ENCODE peak calls at places on chromosome 3, in ten cellular contexts. V, J, Q, X, L, R, Y, H, F and S are unnamed samples.
A peak's percentile ranks its signal among the peaks of the same experiment; 100 is the strongest.

GRCh38 chr3:69121513-69121912 is 882 bp downstream of the LMOD3 start:
- DNase-seq in V (no peak), J (no peak), Q (no peak), X (no peak), L (no peak), R (no peak), Y (no peak), H (no peak), F (no peak), S (no peak)

GRCh38 chr3:111539351-111540331 is 2.4 kb upstream of the CD96 start:
- DNase-seq in V (peak; percentile 61), J (peak; percentile 85), Q (peak; percentile 89), X (peak; percentile 49), L (peak; percentile 73), R (peak; percentile 64), Y (peak; percentile 66), H (no peak), F (no peak), S (peak; percentile 48)

GRCh38 chr3:156892701-156893100 is 66.5 kb downstream of the LEKR1 start:
- DNase-seq in V (no peak), J (no peak), Q (peak; percentile 97), X (no peak), L (no peak), R (no peak), Y (no peak), H (no peak), F (peak; percentile 80), S (no peak)

GRCh38 chr3:134644731-134645514 is 5.9 kb downstream of the KY start:
- DNase-seq in V (no peak), J (peak; percentile 42), Q (no peak), X (no peak), L (peak; percentile 38), R (no peak), Y (no peak), H (no peak), F (no peak), S (no peak)

GRCh38 chr3:54045416-54045815 is 76.9 kb upstream of the CACNA2D3 start:
- DNase-seq in V (no peak), J (no peak), Q (no peak), X (no peak), L (no peak), R (no peak), Y (no peak), H (no peak), F (no peak), S (no peak)

GRCh38 chr3:168620854-168621253 is 525.1 kb upstream of the GOLIM4 start:
- DNase-seq in V (peak; percentile 40), J (no peak), Q (peak; percentile 58), X (peak; percentile 38), L (peak; percentile 71), R (no peak), Y (no peak), H (no peak), F (no peak), S (peak; percentile 48)

GRCh38 chr3:161409069-161409468 is 37.8 kb upstream of the SPTSSB start:
- DNase-seq in V (peak; percentile 62), J (no peak), Q (peak; percentile 94), X (peak; percentile 36), L (no peak), R (peak; percentile 51), Y (no peak), H (no peak), F (no peak), S (no peak)

GRCh38 chr3:9102240-9102841 is 139.1 kb upstream of the RAD18 start:
- DNase-seq in V (no peak), J (no peak), Q (no peak), X (no peak), L (peak; percentile 88), R (no peak), Y (no peak), H (no peak), F (no peak), S (no peak)

GRCh38 chr3:38602576-38603250 is 46.8 kb downstream of the SCN5A start:
- DNase-seq in V (no peak), J (no peak), Q (no peak), X (no peak), L (no peak), R (no peak), Y (no peak), H (no peak), F (no peak), S (no peak)

GRCh38 chr3:173025941-173026340 is 115.1 kb downstream of the SPATA16 start:
- DNase-seq in V (no peak), J (no peak), Q (no peak), X (no peak), L (no peak), R (no peak), Y (no peak), H (no peak), F (no peak), S (no peak)

GRCh38 chr3:5194801-5195509 is 7.4 kb downstream of the EDEM1 start:
- DNase-seq in V (peak; percentile 62), J (peak; percentile 65), Q (peak; percentile 95), X (peak; percentile 77), L (no peak), R (peak; percentile 80), Y (no peak), H (peak; percentile 25), F (peak; percentile 78), S (no peak)

GRCh38 chr3:134333522-134334181 is 40.6 kb downstream of the AMOTL2 start:
- DNase-seq in V (peak; percentile 31), J (peak; percentile 46), Q (no peak), X (peak; percentile 81), L (peak; percentile 67), R (no peak), Y (no peak), H (no peak), F (no peak), S (no peak)

GRCh38 chr3:18062289-18063025 is 320.0 kb upstream of the TBC1D5 start:
- DNase-seq in V (peak; percentile 39), J (no peak), Q (peak; percentile 54), X (peak; percentile 24), L (no peak), R (no peak), Y (no peak), H (no peak), F (peak; percentile 15), S (no peak)

GRCh38 chr3:195522254-195523023 is 20.7 kb downstream of the PPP1R2 start:
- DNase-seq in V (peak; percentile 58), J (no peak), Q (peak; percentile 57), X (no peak), L (no peak), R (peak; percentile 57), Y (no peak), H (no peak), F (no peak), S (no peak)

GRCh38 chr3:33146791-33147445 is 33.1 kb downstream of the CRTAP start:
- DNase-seq in V (peak; percentile 81), J (no peak), Q (peak; percentile 39), X (peak; percentile 49), L (no peak), R (no peak), Y (no peak), H (no peak), F (no peak), S (peak; percentile 10)

GRCh38 chr3:5022187-5022965 is 43.1 kb downstream of the BHLHE40 start:
- DNase-seq in V (no peak), J (no peak), Q (peak; percentile 69), X (no peak), L (no peak), R (peak; percentile 33), Y (no peak), H (no peak), F (peak; percentile 96), S (no peak)

DNA sequence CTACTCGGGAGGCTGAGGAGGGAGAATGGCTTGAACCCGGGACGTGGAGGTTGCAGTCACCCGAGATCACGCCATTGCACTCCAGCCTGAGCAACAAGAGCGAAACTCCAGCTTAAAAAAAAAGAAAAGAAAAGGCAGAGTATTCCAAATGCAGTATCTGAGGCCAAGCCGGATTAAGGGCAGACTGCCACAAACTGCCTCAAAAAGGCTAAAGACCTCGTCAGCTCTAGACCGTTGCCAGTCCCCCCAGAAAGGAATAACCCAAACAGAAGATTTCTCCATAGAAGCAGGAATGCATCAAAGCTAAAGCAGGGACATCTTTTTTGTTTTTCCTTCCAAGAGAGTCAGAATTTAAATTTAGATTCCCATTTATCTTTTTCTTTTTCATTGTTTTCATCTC is 72.9 kb downstream of the TM4SF4 start:
- DNase-seq in V (peak; percentile 82), J (peak; percentile 72), Q (no peak), X (no peak), L (no peak), R (no peak), Y (no peak), H (peak; percentile 92), F (no peak), S (no peak)
- H3K27ac ChIP-seq in V (peak overlapping the region; percentile 80), J (no peak overlapping the region), Q (peak overlapping the region; percentile 88), X (peak overlapping the region; percentile 67), L (no peak overlapping the region), R (no peak overlapping the region), Y (peak overlapping the region; percentile 33), H (peak overlapping the region; percentile 80), F (no peak overlapping the region), S (no peak overlapping the region)

GRCh38 chr3:72013104-72013503 is 228.2 kb upstream of the PROK2 start:
- DNase-seq in V (no peak), J (no peak), Q (no peak), X (no peak), L (no peak), R (no peak), Y (no peak), H (no peak), F (no peak), S (no peak)
- H3K27ac ChIP-seq in V (no peak overlapping the region), J (no peak overlapping the region), Q (no peak overlapping the region), X (no peak overlapping the region), L (no peak overlapping the region), R (no peak overlapping the region), Y (no peak overlapping the region), H (no peak overlapping the region), F (no peak overlapping the region), S (no peak overlapping the region)

DNA sequence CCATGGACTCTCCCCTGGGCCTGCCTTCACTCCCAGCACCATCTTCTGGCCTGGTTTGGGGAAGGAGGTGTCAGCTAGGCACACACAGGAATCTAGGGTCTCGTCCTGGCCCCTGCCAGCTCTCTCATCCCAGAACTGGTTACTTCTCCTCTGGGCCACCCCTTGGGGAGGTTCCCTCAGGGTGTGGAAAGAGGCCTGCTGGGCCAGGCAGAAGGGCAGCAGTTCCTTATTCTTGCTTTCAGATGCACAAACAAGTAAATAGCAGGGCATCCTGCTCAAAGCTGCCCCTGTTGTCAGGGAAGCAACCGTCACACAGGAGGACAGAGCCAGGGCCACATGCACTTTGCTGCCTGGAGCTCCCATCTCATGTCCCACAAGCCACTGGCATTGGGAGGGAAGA is 108.7 kb upstream of the HACD2 start:
- DNase-seq in V (no peak), J (no peak), Q (no peak), X (no peak), L (no peak), R (no peak), Y (no peak), H (no peak), F (no peak), S (no peak)
- H3K27ac ChIP-seq in V (no peak overlapping the region), J (peak overlapping the region; percentile 65), Q (no peak overlapping the region), X (no peak overlapping the region), L (no peak overlapping the region), R (no peak overlapping the region), Y (no peak overlapping the region), H (peak overlapping the region; percentile 90), F (no peak overlapping the region), S (no peak overlapping the region)

DNA sequence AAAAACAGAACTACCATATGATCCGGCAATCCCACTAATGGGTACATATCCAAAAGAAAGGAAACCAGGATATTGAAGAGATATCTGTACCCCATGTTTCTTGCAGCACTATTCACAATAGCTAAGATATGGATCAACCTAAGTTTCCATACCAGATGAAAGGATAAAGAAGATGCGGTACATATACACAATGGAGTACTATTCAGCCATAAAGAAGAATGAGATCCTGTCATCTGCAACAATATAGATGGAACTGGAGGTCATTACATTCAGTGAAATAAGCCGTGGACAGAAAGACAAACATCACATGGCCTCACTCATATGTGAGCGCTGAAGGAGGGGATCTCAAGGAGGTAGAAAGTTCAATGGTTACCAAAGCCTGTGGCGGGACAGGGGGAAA is 3.0 kb downstream of the SLC41A3 start:
- DNase-seq in V (no peak), J (no peak), Q (no peak), X (no peak), L (no peak), R (no peak), Y (no peak), H (no peak), F (no peak), S (no peak)
- H3K27ac ChIP-seq in V (no peak overlapping the region), J (no peak overlapping the region), Q (no peak overlapping the region), X (no peak overlapping the region), L (no peak overlapping the region), R (no peak overlapping the region), Y (no peak overlapping the region), H (no peak overlapping the region), F (no peak overlapping the region), S (no peak overlapping the region)